ENCODE peak calls at places on chromosomes 2 and 18, in ten cellular contexts. One of them, this sample, is unnamed.

GRCh38 chr2:18791172-18791797 is 201.9 kb upstream of the NT5C1B start:
- DNase-seq in MM.1S: no peak
- DNase-seq in foreskin fibroblast: peak
- DNase-seq in K562: no peak
- DNase-seq in astrocyte of the spinal cord: peak
- DNase-seq in tibial artery: no peak
- DNase-seq in suprapubic skin: no peak
- DNase-seq in HCT116: no peak
- DNase-seq in GM12865: no peak
- DNase-seq in cardiac fibroblast: peak
- DNase-seq in this sample: no peak

GRCh38 chr2:38108907-38109731 is 33.2 kb upstream of the CYP1B1 start:
- DNase-seq in MM.1S: no peak
- DNase-seq in foreskin fibroblast: no peak
- DNase-seq in K562: no peak
- DNase-seq in astrocyte of the spinal cord: no peak
- DNase-seq in tibial artery: no peak
- DNase-seq in suprapubic skin: no peak
- DNase-seq in HCT116: no peak
- DNase-seq in GM12865: no peak
- DNase-seq in cardiac fibroblast: no peak
- DNase-seq in this sample: no peak

GRCh38 chr2:142596334-142597088 is 281.0 kb upstream of the KYNU start:
- DNase-seq in MM.1S: no peak
- DNase-seq in foreskin fibroblast: peak
- DNase-seq in K562: no peak
- DNase-seq in astrocyte of the spinal cord: peak
- DNase-seq in tibial artery: no peak
- DNase-seq in suprapubic skin: no peak
- DNase-seq in HCT116: no peak
- DNase-seq in GM12865: no peak
- DNase-seq in cardiac fibroblast: peak
- DNase-seq in this sample: no peak

GRCh38 chr18:79879566-79879965 is 71.9 kb downstream of the SLC66A2 start:
- DNase-seq in MM.1S: no peak
- DNase-seq in foreskin fibroblast: no peak
- DNase-seq in K562: no peak
- DNase-seq in astrocyte of the spinal cord: no peak
- DNase-seq in tibial artery: no peak
- DNase-seq in suprapubic skin: no peak
- DNase-seq in HCT116: no peak
- DNase-seq in GM12865: no peak
- DNase-seq in cardiac fibroblast: no peak
- DNase-seq in this sample: no peak

GRCh38 chr2:128381001-128381938 is 62.6 kb upstream of the HS6ST1 start:
- DNase-seq in MM.1S: no peak
- DNase-seq in foreskin fibroblast: no peak
- DNase-seq in K562: no peak
- DNase-seq in astrocyte of the spinal cord: no peak
- DNase-seq in tibial artery: peak
- DNase-seq in suprapubic skin: peak
- DNase-seq in HCT116: no peak
- DNase-seq in GM12865: no peak
- DNase-seq in cardiac fibroblast: peak
- DNase-seq in this sample: peak

GRCh38 chr2:23662466-23662865 is 264.5 kb downstream of the ATAD2B start:
- DNase-seq in MM.1S: no peak
- DNase-seq in foreskin fibroblast: no peak
- DNase-seq in K562: no peak
- DNase-seq in astrocyte of the spinal cord: no peak
- DNase-seq in tibial artery: no peak
- DNase-seq in suprapubic skin: no peak
- DNase-seq in HCT116: no peak
- DNase-seq in GM12865: no peak
- DNase-seq in cardiac fibroblast: no peak
- DNase-seq in this sample: no peak

GRCh38 chr2:236855866-236856855 is 229.5 kb upstream of the COPS8 start:
- DNase-seq in MM.1S: no peak
- DNase-seq in foreskin fibroblast: no peak
- DNase-seq in K562: no peak
- DNase-seq in astrocyte of the spinal cord: no peak
- DNase-seq in tibial artery: no peak
- DNase-seq in suprapubic skin: no peak
- DNase-seq in HCT116: no peak
- DNase-seq in GM12865: no peak
- DNase-seq in cardiac fibroblast: no peak
- DNase-seq in this sample: no peak

GRCh38 chr2:62586981-62587380 is 81.0 kb upstream of the TMEM17 start:
- DNase-seq in MM.1S: no peak
- DNase-seq in foreskin fibroblast: peak
- DNase-seq in K562: no peak
- DNase-seq in astrocyte of the spinal cord: peak
- DNase-seq in tibial artery: no peak
- DNase-seq in suprapubic skin: no peak
- DNase-seq in HCT116: no peak
- DNase-seq in GM12865: no peak
- DNase-seq in cardiac fibroblast: peak
- DNase-seq in this sample: no peak

GRCh38 chr2:19355931-19356544 is 2.4 kb downstream of the OSR1 start:
- DNase-seq in MM.1S: no peak
- DNase-seq in foreskin fibroblast: peak
- DNase-seq in K562: peak
- DNase-seq in astrocyte of the spinal cord: peak
- DNase-seq in tibial artery: no peak
- DNase-seq in suprapubic skin: no peak
- DNase-seq in HCT116: no peak
- DNase-seq in GM12865: no peak
- DNase-seq in cardiac fibroblast: no peak
- DNase-seq in this sample: no peak

GRCh38 chr2:220856486-220856885 is 715.6 kb downstream of the EPHA4 start:
- DNase-seq in MM.1S: no peak
- DNase-seq in foreskin fibroblast: no peak
- DNase-seq in K562: no peak
- DNase-seq in astrocyte of the spinal cord: no peak
- DNase-seq in tibial artery: no peak
- DNase-seq in suprapubic skin: no peak
- DNase-seq in HCT116: no peak
- DNase-seq in GM12865: no peak
- DNase-seq in cardiac fibroblast: no peak
- DNase-seq in this sample: no peak

DNA sequence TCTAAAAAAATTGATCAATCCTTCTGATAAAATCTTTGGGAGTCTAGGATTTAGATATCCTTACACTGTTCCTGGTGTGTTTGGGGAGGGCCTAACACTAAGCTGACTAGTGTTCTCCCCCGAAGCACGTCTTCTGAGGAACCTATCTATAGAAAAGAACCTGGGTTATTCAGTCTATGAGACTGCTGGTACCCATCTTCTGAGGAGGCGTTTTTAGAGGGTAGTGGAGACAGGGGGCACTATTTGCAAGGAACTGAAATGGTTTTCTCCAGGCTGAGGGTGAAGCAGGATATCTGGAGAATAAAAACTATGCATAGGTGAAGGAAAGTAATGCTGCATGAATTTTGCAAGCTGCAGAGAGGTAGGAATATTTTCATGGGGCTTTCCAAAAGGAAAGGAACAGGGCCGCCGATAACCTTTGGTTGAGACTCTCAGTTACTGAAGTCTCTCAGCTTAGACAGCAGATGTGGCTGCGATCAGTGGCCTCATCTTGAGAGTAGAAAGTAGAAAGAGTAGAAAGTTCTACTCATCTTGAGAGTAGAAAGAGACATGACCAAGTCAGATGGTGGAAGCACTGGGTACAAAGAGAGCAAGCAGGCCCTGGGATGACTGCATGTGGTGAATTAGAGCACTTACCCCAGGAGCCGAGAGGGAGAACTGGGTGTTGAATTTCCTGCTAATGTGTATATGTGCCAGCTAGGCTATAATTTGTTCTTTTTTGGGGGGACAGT is 31.8 kb upstream of the KCNE4 start:
- DNase-seq in MM.1S: no peak
- DNase-seq in foreskin fibroblast: no peak
- DNase-seq in K562: no peak
- DNase-seq in astrocyte of the spinal cord: no peak
- DNase-seq in tibial artery: no peak
- DNase-seq in suprapubic skin: no peak
- DNase-seq in HCT116: no peak
- DNase-seq in GM12865: peak
- DNase-seq in cardiac fibroblast: no peak
- DNase-seq in this sample: no peak
- TF ChIP-seq CTCF in MM.1S: no peak
- TF ChIP-seq CTCF in foreskin fibroblast: no peak
- TF ChIP-seq CTCF in K562: no peak
- TF ChIP-seq CTCF in astrocyte of the spinal cord: no peak
- TF ChIP-seq CTCF in tibial artery: no peak
- TF ChIP-seq CTCF in suprapubic skin: no peak
- TF ChIP-seq CTCF in HCT116: no peak
- TF ChIP-seq CTCF in GM12865: no peak
- TF ChIP-seq CTCF in cardiac fibroblast: no peak
- TF ChIP-seq CTCF in this sample: no peak

DNA sequence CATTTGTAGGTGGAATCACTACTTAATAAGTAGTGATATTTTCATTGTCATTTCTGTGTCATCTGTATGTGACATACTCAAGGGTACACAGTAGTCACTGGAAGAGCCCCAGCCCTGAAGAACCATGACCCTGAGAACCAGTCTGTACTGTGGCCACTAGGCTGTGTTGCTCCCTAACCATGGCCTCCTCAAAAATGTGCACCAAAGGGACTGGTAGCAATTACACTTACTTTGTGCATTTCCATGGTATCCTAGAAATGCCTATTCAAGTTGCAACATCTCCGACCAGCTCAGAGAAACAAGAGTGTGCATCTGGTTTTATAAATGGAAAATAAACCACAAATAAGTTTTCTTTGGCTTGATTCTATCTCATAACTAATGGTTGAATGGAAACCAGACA is 155.1 kb downstream of the DOCK10 start:
- DNase-seq in MM.1S: no peak
- DNase-seq in foreskin fibroblast: peak
- DNase-seq in K562: no peak
- DNase-seq in astrocyte of the spinal cord: peak
- DNase-seq in tibial artery: no peak
- DNase-seq in suprapubic skin: no peak
- DNase-seq in HCT116: no peak
- DNase-seq in GM12865: peak
- DNase-seq in cardiac fibroblast: peak
- DNase-seq in this sample: no peak
- TF ChIP-seq CTCF in MM.1S: peak
- TF ChIP-seq CTCF in foreskin fibroblast: peak
- TF ChIP-seq CTCF in K562: no peak
- TF ChIP-seq CTCF in astrocyte of the spinal cord: peak
- TF ChIP-seq CTCF in tibial artery: peak
- TF ChIP-seq CTCF in suprapubic skin: no peak
- TF ChIP-seq CTCF in HCT116: no peak
- TF ChIP-seq CTCF in GM12865: peak
- TF ChIP-seq CTCF in cardiac fibroblast: peak
- TF ChIP-seq CTCF in this sample: no peak

GRCh38 chr18:77101410-77102245 is 31.0 kb downstream of the MBP start:
- DNase-seq in MM.1S: no peak
- DNase-seq in foreskin fibroblast: peak
- DNase-seq in K562: no peak
- DNase-seq in astrocyte of the spinal cord: peak
- DNase-seq in tibial artery: peak
- DNase-seq in suprapubic skin: peak
- DNase-seq in HCT116: peak
- DNase-seq in GM12865: peak
- DNase-seq in cardiac fibroblast: peak
- DNase-seq in this sample: peak
- TF ChIP-seq CTCF in MM.1S: no peak
- TF ChIP-seq CTCF in foreskin fibroblast: no peak
- TF ChIP-seq CTCF in K562: no peak
- TF ChIP-seq CTCF in astrocyte of the spinal cord: no peak
- TF ChIP-seq CTCF in tibial artery: no peak
- TF ChIP-seq CTCF in suprapubic skin: no peak
- TF ChIP-seq CTCF in HCT116: no peak
- TF ChIP-seq CTCF in GM12865: no peak
- TF ChIP-seq CTCF in cardiac fibroblast: no peak
- TF ChIP-seq CTCF in this sample: no peak

GRCh38 chr18:4063545-4063944 is 391.6 kb downstream of the DLGAP1 start:
- DNase-seq in MM.1S: no peak
- DNase-seq in foreskin fibroblast: no peak
- DNase-seq in K562: no peak
- DNase-seq in astrocyte of the spinal cord: no peak
- DNase-seq in tibial artery: no peak
- DNase-seq in suprapubic skin: no peak
- DNase-seq in HCT116: no peak
- DNase-seq in GM12865: no peak
- DNase-seq in cardiac fibroblast: no peak
- DNase-seq in this sample: no peak

GRCh38 chr18:4074647-4075046 is 380.5 kb downstream of the DLGAP1 start:
- DNase-seq in MM.1S: no peak
- DNase-seq in foreskin fibroblast: no peak
- DNase-seq in K562: no peak
- DNase-seq in astrocyte of the spinal cord: no peak
- DNase-seq in tibial artery: no peak
- DNase-seq in suprapubic skin: no peak
- DNase-seq in HCT116: no peak
- DNase-seq in GM12865: no peak
- DNase-seq in cardiac fibroblast: no peak
- DNase-seq in this sample: no peak

GRCh38 chr18:4069183-4069582 is 385.9 kb downstream of the DLGAP1 start:
- DNase-seq in MM.1S: no peak
- DNase-seq in foreskin fibroblast: no peak
- DNase-seq in K562: no peak
- DNase-seq in astrocyte of the spinal cord: no peak
- DNase-seq in tibial artery: no peak
- DNase-seq in suprapubic skin: no peak
- DNase-seq in HCT116: no peak
- DNase-seq in GM12865: no peak
- DNase-seq in cardiac fibroblast: no peak
- DNase-seq in this sample: no peak

DNA sequence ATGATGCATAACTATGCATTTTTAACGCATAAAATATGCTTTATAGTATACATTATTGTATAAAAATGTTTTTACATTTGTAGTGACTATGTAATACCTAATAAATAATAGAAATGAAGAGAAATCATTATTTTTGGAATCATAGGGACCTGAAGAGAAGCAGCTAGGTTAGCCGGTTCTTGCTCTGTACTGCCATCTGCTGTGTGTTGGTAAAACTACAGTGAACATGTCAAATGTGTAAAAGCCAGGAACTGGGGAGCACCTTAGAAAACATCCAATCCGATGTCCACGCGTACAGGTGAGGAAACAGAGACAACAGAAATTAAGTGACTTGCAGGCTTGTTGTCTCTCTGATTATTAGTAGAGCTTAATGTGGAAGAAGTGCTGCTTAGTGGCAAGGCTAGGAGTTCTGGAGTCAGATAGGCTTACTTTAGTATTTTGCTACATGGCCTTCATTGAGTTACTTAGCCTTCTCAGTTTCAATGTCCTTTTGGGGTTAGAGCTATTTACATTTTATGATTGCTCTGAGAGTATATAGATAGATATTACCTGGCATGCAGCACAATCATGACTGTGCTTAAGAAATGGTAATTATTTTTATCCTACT is 386.5 kb downstream of the DLGAP1 start:
- DNase-seq in MM.1S: peak
- DNase-seq in foreskin fibroblast: peak
- DNase-seq in K562: peak
- DNase-seq in astrocyte of the spinal cord: peak
- DNase-seq in tibial artery: no peak
- DNase-seq in suprapubic skin: no peak
- DNase-seq in HCT116: peak
- DNase-seq in GM12865: peak
- DNase-seq in cardiac fibroblast: peak
- DNase-seq in this sample: no peak
- TF ChIP-seq CTCF in MM.1S: peak
- TF ChIP-seq CTCF in foreskin fibroblast: peak
- TF ChIP-seq CTCF in K562: peak
- TF ChIP-seq CTCF in astrocyte of the spinal cord: peak
- TF ChIP-seq CTCF in tibial artery: peak
- TF ChIP-seq CTCF in suprapubic skin: peak
- TF ChIP-seq CTCF in HCT116: peak
- TF ChIP-seq CTCF in GM12865: peak
- TF ChIP-seq CTCF in cardiac fibroblast: peak
- TF ChIP-seq CTCF in this sample: peak

This sample was measured in dorsolateral prefrontal cortex.